ENCODE peak calls at places on chromosomes 3 and 15, in ten cellular contexts. C is hypothalamus, N is astrocyte, U is posterior vena cava, P is A172, V is HS-5, G is transverse colon, B is iPS DF 19.7, O is EL, F is suprapubic skin. D is an unnamed sample.

GRCh38 chr3:71144525-71145253 is 438.8 kb downstream of the FOXP1 start:
- DNase-seq in C (no peak), N (peak; percentile 55), U (no peak), P (no peak), V (no peak), G (no peak), B (no peak), O (no peak), F (no peak), D (no peak)

GRCh38 chr3:10772230-10773161 is 43.5 kb upstream of the SLC6A11 start:
- DNase-seq in C (no peak), N (no peak), U (no peak), P (no peak), V (no peak), G (no peak), B (peak; percentile 52), O (peak; percentile 8), F (no peak), D (no peak)

GRCh38 chr3:170258105-170258487 is 35.9 kb downstream of the PRKCI start:
- DNase-seq in C (no peak), N (peak; percentile 5), U (no peak), P (no peak), V (no peak), G (no peak), B (no peak), O (no peak), F (no peak), D (no peak)

GRCh38 chr3:113673593-113673992 is 22.8 kb downstream of the USF3 start:
- DNase-seq in C (no peak), N (no peak), U (no peak), P (no peak), V (no peak), G (no peak), B (no peak), O (no peak), F (no peak), D (no peak)

GRCh38 chr3:177314897-177315296 is 117.6 kb upstream of the TBL1XR1 start:
- DNase-seq in C (no peak), N (no peak), U (no peak), P (no peak), V (no peak), G (no peak), B (no peak), O (no peak), F (no peak), D (no peak)

GRCh38 chr15:74200394-74200793 is 2.2 kb downstream of the STRA6 start:
- DNase-seq in C (no peak), N (peak; percentile 75), U (no peak), P (peak; percentile 92), V (peak; percentile 29), G (peak; percentile 18), B (no peak), O (peak; percentile 87), F (no peak), D (no peak)

GRCh38 chr3:171339606-171340005 is 120.6 kb downstream of the TNIK start:
- DNase-seq in C (no peak), N (no peak), U (no peak), P (no peak), V (no peak), G (peak; percentile 76), B (no peak), O (no peak), F (no peak), D (peak; percentile 75)

GRCh38 chr3:52232279-52233107 is 6.5 kb downstream of the TWF2 start:
- DNase-seq in C (no peak), N (no peak), U (no peak), P (no peak), V (no peak), G (no peak), B (no peak), O (no peak), F (no peak), D (no peak)

GRCh38 chr3:120350431-120350941 is 1.3 kb upstream of the LRRC58 start:
- DNase-seq in C (no peak), N (peak; percentile 67), U (peak; percentile 75), P (peak; percentile 46), V (peak; percentile 48), G (peak; percentile 12), B (no peak), O (peak; percentile 59), F (no peak), D (no peak)

GRCh38 chr15:23690450-23690852 is 3.3 kb upstream of the NDN start:
- DNase-seq in C (no peak), N (peak; percentile 2), U (no peak), P (no peak), V (no peak), G (peak; percentile 23), B (peak; percentile 7), O (no peak), F (no peak), D (peak; percentile 51)

GRCh38 chr3:49346797-49347251 is 7.0 kb upstream of the USP4 start:
- DNase-seq in C (no peak), N (peak; percentile 80), U (no peak), P (peak; percentile 60), V (peak; percentile 41), G (no peak), B (no peak), O (peak; percentile 68), F (no peak), D (no peak)

GRCh38 chr3:171327441-171328174 is 132.6 kb downstream of the TNIK start:
- DNase-seq in C (no peak), N (no peak), U (no peak), P (no peak), V (no peak), G (no peak), B (no peak), O (no peak), F (no peak), D (no peak)

GRCh38 chr15:70324001-70324974 is 226.6 kb upstream of the TLE3 start:
- DNase-seq in C (no peak), N (peak; percentile 41), U (no peak), P (no peak), V (peak; percentile 41), G (no peak), B (no peak), O (peak; percentile 85), F (no peak), D (no peak)

GRCh38 chr3:141878812-141879211 is 2.4 kb downstream of the ATP1B3 start:
- DNase-seq in C (no peak), N (no peak), U (no peak), P (no peak), V (no peak), G (peak; percentile 21), B (no peak), O (peak; percentile 66), F (no peak), D (no peak)

D was measured in lung.